ENCODE peak calls at places on chromosomes 6 and 20, in four cellular contexts. W is HCT116, V is SHP77 treated with DMSO at 0.1 percent for 48 hours, B is GM20000. E is an unnamed sample.

GRCh38 chr6:168584251-168584650 is 143.3 kb downstream of the SMOC2 start:
- DNase-seq in W (no peak), V (no peak), B (no peak), E (no peak)

GRCh38 chr6:26195924-26196845 is 109.0 kb downstream of the HFE start:
- DNase-seq in W (no peak), V (no peak), B (no peak), E (peak)

GRCh38 chr6:125974214-125974866 is 12.0 kb upstream of the TRMT11 start:
- DNase-seq in W (peak), V (peak), B (peak), E (peak)

GRCh38 chr20:22248052-22248667 is 336.2 kb downstream of the FOXA2 start:
- DNase-seq in W (no peak), V (no peak), B (peak), E (peak)

GRCh38 chr6:14035448-14035847 is 82.1 kb upstream of the CD83 start:
- DNase-seq in W (no peak), V (no peak), B (no peak), E (peak)

GRCh38 chr6:23320588-23320987 is 751.2 kb downstream of the HDGFL1 start:
- DNase-seq in W (no peak), V (no peak), B (no peak), E (no peak)

GRCh38 chr6:142009647-142010046 is 123.1 kb upstream of the GJE1 start:
- DNase-seq in W (peak), V (no peak), B (no peak), E (no peak)

GRCh38 chr6:103284835-103285234 is 1574.9 kb downstream of the HACE1 start:
- DNase-seq in W (no peak), V (no peak), B (no peak), E (no peak)

GRCh38 chr20:63519765-63520593 is 586 bp upstream of the PPDPF start:
- DNase-seq in W (no peak), V (no peak), B (peak), E (peak)

GRCh38 chr6:169251371-169251802 is 2.3 kb downstream of the THBS2 start:
- DNase-seq in W (no peak), V (no peak), B (no peak), E (no peak)

GRCh38 chr6:89989742-89990141 is 95.5 kb downstream of the GJA10 start:
- DNase-seq in W (no peak), V (no peak), B (no peak), E (no peak)

GRCh38 chr6:152309648-152310047 is 327.5 kb downstream of the SYNE1 start:
- DNase-seq in W (no peak), V (peak), B (no peak), E (peak)

GRCh38 chr6:49849121-49849907 is 17.0 kb downstream of the CRISP1 start:
- DNase-seq in W (peak), V (peak), B (peak), E (peak)

GRCh38 chr20:4549711-4550259 is 171.9 kb upstream of the PRND start:
- DNase-seq in W (no peak), V (no peak), B (no peak), E (no peak)

GRCh38 chr6:149990672-149991402 is 27.1 kb downstream of the ULBP1 start:
- DNase-seq in W (no peak), V (no peak), B (peak), E (no peak)

GRCh38 chr20:56629464-56630085 is 469 bp downstream of the TFAP2C start:
- DNase-seq in W (no peak), V (no peak), B (peak), E (no peak)

GRCh38 chr6:157823523-157824370 is 701 bp downstream of the SNX9 start:
- DNase-seq in W (peak), V (no peak), B (peak), E (peak)

GRCh38 chr6:96184798-96185197 is 169.0 kb downstream of the FUT9 start:
- DNase-seq in W (no peak), V (no peak), B (no peak), E (no peak)

GRCh38 chr6:156828280-156828703 is 51.1 kb downstream of the ARID1B start:
- DNase-seq in W (peak), V (no peak), B (no peak), E (peak)

GRCh38 chr20:13035399-13036173 is 26.8 kb downstream of the SPTLC3 start:
- DNase-seq in W (no peak), V (no peak), B (no peak), E (no peak)

GRCh38 chr6:135535989-135536414 is 38.5 kb upstream of the AHI1 start:
- DNase-seq in W (peak), V (peak), B (peak), E (peak)

GRCh38 chr20:23873370-23874015 is 6.1 kb downstream of the CST5 start:
- DNase-seq in W (no peak), V (no peak), B (no peak), E (no peak)

GRCh38 chr6:29005183-29005885 is at the start of gene ZNF311:
- DNase-seq in W (no peak), V (no peak), B (no peak), E (peak)

GRCh38 chr20:8464368-8464767 is 332.3 kb downstream of the PLCB1 start:
- DNase-seq in W (peak), V (no peak), B (no peak), E (peak)

GRCh38 chr20:22470620-22471026 is 113.7 kb downstream of the FOXA2 start:
- DNase-seq in W (no peak), V (no peak), B (no peak), E (no peak)

GRCh38 chr6:48766349-48766748 is 655.4 kb upstream of the PTCHD4 start:
- DNase-seq in W (peak), V (no peak), B (no peak), E (peak)

GRCh38 chr6:33570806-33571636 is 9.1 kb downstream of the BAK1 start:
- DNase-seq in W (peak), V (peak), B (peak), E (peak)

GRCh38 chr6:83952830-83953229 is 80.7 kb upstream of the MRAP2 start:
- DNase-seq in W (no peak), V (no peak), B (no peak), E (no peak)

GRCh38 chr6:25961619-25962367 is 809 bp upstream of the TRIM38 start:
- DNase-seq in W (no peak), V (no peak), B (peak), E (no peak)

GRCh38 chr6:15509335-15509933 is 153.4 kb downstream of the DTNBP1 start:
- DNase-seq in W (no peak), V (no peak), B (no peak), E (no peak)

GRCh38 chr6:160032538-160032937 is 63.7 kb downstream of the IGF2R start:
- DNase-seq in W (no peak), V (no peak), B (no peak), E (no peak)